ENCODE peak calls at places on chromosomes 3 and 15, in six cellular contexts. W, N, G, B, H and R are unnamed samples. For H3K9me3, the result is how much of the 10 kb centered on the place peaks cover.

GRCh38 chr3:17740703-17741102 is 1.7 kb downstream of the TBC1D5 start:
- DNase-seq in W (no peak), N (no peak), G (no peak), B (peak), H (no peak), R (no peak)

GRCh38 chr3:194781617-194782016 is 95.9 kb downstream of the FAM43A start:
- DNase-seq in W (no peak), N (no peak), G (no peak), B (no peak), H (no peak), R (no peak)

GRCh38 chr15:73633991-73634495 is 854 bp upstream of the NPTN start:
- DNase-seq in W (no peak), N (peak), G (no peak), B (no peak), H (no peak), R (no peak)

GRCh38 chr3:52270252-52270754 is 8.1 kb downstream of the WDR82 start:
- DNase-seq in W (no peak), N (no peak), G (no peak), B (no peak), H (no peak), R (no peak)

GRCh38 chr15:88187195-88187594 is 69.3 kb downstream of the NTRK3 start:
- DNase-seq in W (no peak), N (no peak), G (peak), B (no peak), H (no peak), R (no peak)

GRCh38 chr15:43293402-43293801 is 26.7 kb upstream of the TGM5 start:
- DNase-seq in W (no peak), N (no peak), G (no peak), B (peak), H (no peak), R (no peak)

GRCh38 chr3:128736598-128736997 is 10.6 kb downstream of the RAB7A start:
- DNase-seq in W (no peak), N (no peak), G (no peak), B (no peak), H (no peak), R (no peak)

GRCh38 chr15:37528432-37528831 is 406.0 kb upstream of the TMCO5A start:
- DNase-seq in W (no peak), N (no peak), G (no peak), B (no peak), H (no peak), R (no peak)

GRCh38 chr3:71183544-71183943 is 400.0 kb downstream of the FOXP1 start:
- DNase-seq in W (no peak), N (no peak), G (no peak), B (no peak), H (no peak), R (no peak)

GRCh38 chr3:42090973-42091731 is at the start of gene TRAK1:
- DNase-seq in W (no peak), N (no peak), G (peak), B (no peak), H (no peak), R (no peak)

GRCh38 chr3:49609815-49610214 is 55.5 kb downstream of the BSN start:
- DNase-seq in W (no peak), N (no peak), G (no peak), B (peak), H (no peak), R (no peak)

GRCh38 chr3:49607105-49607591 is 52.9 kb downstream of the BSN start:
- DNase-seq in W (no peak), N (no peak), G (peak), B (no peak), H (no peak), R (peak)

GRCh38 chr3:49609314-49609713 is 55.0 kb downstream of the BSN start:
- DNase-seq in W (no peak), N (no peak), G (no peak), B (no peak), H (no peak), R (peak)

GRCh38 chr3:49606427-49606826 is 52.1 kb downstream of the BSN start:
- DNase-seq in W (no peak), N (no peak), G (no peak), B (no peak), H (no peak), R (peak)

GRCh38 chr3:49607796-49608195 is 53.5 kb downstream of the BSN start:
- DNase-seq in W (no peak), N (no peak), G (no peak), B (peak), H (no peak), R (peak)
- TF ChIP-seq CTCF in W (no peak), N (peak), G (no peak), B (peak), H (no peak), R (no peak)

DNA sequence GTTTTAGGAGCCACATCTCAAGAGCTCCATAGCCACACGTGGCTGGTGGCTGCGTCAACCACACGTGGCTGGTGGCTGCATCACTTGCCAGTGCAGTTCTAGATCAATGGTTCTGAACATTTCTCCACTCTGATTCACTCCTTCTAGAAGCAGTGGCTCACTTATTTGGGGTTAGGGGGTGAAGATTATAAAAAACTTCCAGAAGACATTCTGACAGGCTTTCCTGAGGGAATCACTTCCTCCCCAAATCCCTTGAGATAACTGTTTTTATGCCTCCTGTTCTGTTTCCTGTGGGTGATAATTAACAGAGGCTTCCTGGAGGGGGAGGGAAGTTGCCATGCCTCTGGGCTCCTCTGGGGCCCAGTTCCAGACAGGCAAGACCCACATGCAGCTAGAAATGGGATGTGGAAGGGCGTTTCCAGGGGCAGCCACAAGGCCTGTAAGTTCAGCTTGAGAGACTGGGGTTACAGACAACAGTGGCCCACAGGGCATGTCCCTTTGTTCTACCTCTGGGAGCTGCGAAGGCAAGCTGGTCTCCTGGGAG is 23.6 kb downstream of the HEG1 start:
- DNase-seq in W (no peak), N (no peak), G (peak), B (no peak), H (no peak), R (no peak)
- H3K27ac ChIP-seq in W (no peak), N (no peak), G (peak), B (no peak), H (no peak), R (no peak)

GRCh38 chr15:50964075-50964474 is 55.6 kb downstream of the AP4E1 start:
- DNase-seq in W (no peak), N (no peak), G (no peak), B (no peak), H (no peak), R (no peak)
- H3K9me3 ChIP-seq in W (under half), N (under half), G (under half), B (under half), H (under half), R (under half)

DNA sequence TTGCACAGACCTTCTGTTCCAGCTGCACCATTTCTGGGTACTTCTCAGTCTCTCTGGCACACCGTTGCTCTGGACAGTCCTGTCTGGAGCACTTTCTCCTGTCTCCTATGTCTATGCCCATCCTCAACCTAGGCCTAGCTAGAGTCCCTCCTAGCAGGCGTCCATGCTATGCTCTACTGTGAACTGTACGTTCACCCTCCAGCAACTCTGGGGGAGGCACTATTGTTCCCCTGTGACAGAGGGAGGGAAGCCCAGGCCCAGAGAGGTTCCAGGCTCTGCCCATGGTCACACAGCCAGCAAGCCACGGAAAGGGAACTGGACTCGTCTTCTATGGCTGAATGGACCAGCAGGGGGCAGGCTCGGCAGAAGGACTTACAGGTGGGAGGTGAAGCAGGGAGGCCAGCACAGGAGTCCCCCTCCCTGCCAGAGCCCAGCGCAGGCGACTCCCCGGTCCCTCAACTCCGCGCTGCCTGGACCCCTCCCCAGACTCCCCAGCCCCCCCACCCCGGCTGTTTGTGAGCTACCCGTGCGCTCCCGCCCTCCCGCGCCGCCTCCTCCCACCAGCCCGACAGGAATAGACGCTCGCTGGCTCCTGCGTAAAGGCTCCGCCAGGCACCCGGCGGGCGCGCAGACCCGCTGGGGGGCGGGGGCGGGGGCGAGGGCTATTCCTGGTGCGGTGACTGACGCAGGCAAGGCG is 1.7 kb upstream of the LINGO1 start:
- DNase-seq in W (peak), N (peak), G (peak), B (peak), H (peak), R (peak)
- TF ChIP-seq CTCF in W (no peak), N (peak), G (peak), B (peak), H (peak), R (peak)